ENCODE peak calls at places on chromosome 15, in seven cellular contexts. One of them, this sample, is unnamed.

GRCh38 chr15:26157081-26157480 is 294.0 kb upstream of the ATP10A start:
- DNase-seq in mesenchymal stem cell: no peak
- DNase-seq in neuronal stem cell: no peak
- DNase-seq in H9: no peak
- DNase-seq in H1: no peak
- DNase-seq in mesendoderm: no peak
- DNase-seq in trophoblast cell: no peak
- DNase-seq in this sample: no peak

GRCh38 chr15:53625260-53625659 is 134.2 kb downstream of the WDR72 start:
- DNase-seq in mesenchymal stem cell: no peak
- DNase-seq in neuronal stem cell: peak
- DNase-seq in H9: peak
- DNase-seq in H1: peak
- DNase-seq in mesendoderm: peak
- DNase-seq in trophoblast cell: no peak
- DNase-seq in this sample: no peak

GRCh38 chr15:50450678-50451077 is 26.5 kb downstream of the USP8 start:
- DNase-seq in mesenchymal stem cell: no peak
- DNase-seq in neuronal stem cell: no peak
- DNase-seq in H9: no peak
- DNase-seq in H1: no peak
- DNase-seq in mesendoderm: peak
- DNase-seq in trophoblast cell: peak
- DNase-seq in this sample: no peak

GRCh38 chr15:57355259-57355658 is 21.0 kb upstream of the CGNL1 start:
- DNase-seq in mesenchymal stem cell: no peak
- DNase-seq in neuronal stem cell: no peak
- DNase-seq in H9: peak
- DNase-seq in H1: no peak
- DNase-seq in mesendoderm: peak
- DNase-seq in trophoblast cell: no peak
- DNase-seq in this sample: no peak

GRCh38 chr15:90230071-90230494 is 3.7 kb downstream of the CIB1 start:
- DNase-seq in mesenchymal stem cell: no peak
- DNase-seq in neuronal stem cell: no peak
- DNase-seq in H9: no peak
- DNase-seq in H1: no peak
- DNase-seq in mesendoderm: no peak
- DNase-seq in trophoblast cell: no peak
- DNase-seq in this sample: no peak

GRCh38 chr15:64642875-64643274 is 132.5 kb downstream of the RBPMS2 start:
- DNase-seq in mesenchymal stem cell: no peak
- DNase-seq in neuronal stem cell: no peak
- DNase-seq in H9: no peak
- DNase-seq in H1: no peak
- DNase-seq in mesendoderm: no peak
- DNase-seq in trophoblast cell: no peak
- DNase-seq in this sample: no peak

GRCh38 chr15:39296955-39297354 is 283.9 kb upstream of the THBS1 start:
- DNase-seq in mesenchymal stem cell: no peak
- DNase-seq in neuronal stem cell: no peak
- DNase-seq in H9: no peak
- DNase-seq in H1: no peak
- DNase-seq in mesendoderm: no peak
- DNase-seq in trophoblast cell: no peak
- DNase-seq in this sample: no peak

GRCh38 chr15:90456236-90456635 is 68.2 kb downstream of the IQGAP1 start:
- DNase-seq in mesenchymal stem cell: no peak
- DNase-seq in neuronal stem cell: no peak
- DNase-seq in H9: no peak
- DNase-seq in H1: peak
- DNase-seq in mesendoderm: peak
- DNase-seq in trophoblast cell: no peak
- DNase-seq in this sample: no peak

GRCh38 chr15:67826717-67827560 is 1.6 kb downstream of the SKOR1 start:
- DNase-seq in mesenchymal stem cell: no peak
- DNase-seq in neuronal stem cell: no peak
- DNase-seq in H9: no peak
- DNase-seq in H1: no peak
- DNase-seq in mesendoderm: no peak
- DNase-seq in trophoblast cell: no peak
- DNase-seq in this sample: no peak

GRCh38 chr15:96324900-96325299 is 5.6 kb upstream of the NR2F2 start:
- DNase-seq in mesenchymal stem cell: peak
- DNase-seq in neuronal stem cell: no peak
- DNase-seq in H9: no peak
- DNase-seq in H1: no peak
- DNase-seq in mesendoderm: no peak
- DNase-seq in trophoblast cell: no peak
- DNase-seq in this sample: no peak

GRCh38 chr15:25545017-25545416 is 106.2 kb upstream of the UBE3A start:
- DNase-seq in mesenchymal stem cell: no peak
- DNase-seq in neuronal stem cell: no peak
- DNase-seq in H9: no peak
- DNase-seq in H1: no peak
- DNase-seq in mesendoderm: no peak
- DNase-seq in trophoblast cell: peak
- DNase-seq in this sample: peak

GRCh38 chr15:82571722-82572222 is 31.5 kb upstream of the RPS17 start:
- DNase-seq in mesenchymal stem cell: peak
- DNase-seq in neuronal stem cell: peak
- DNase-seq in H9: peak
- DNase-seq in H1: peak
- DNase-seq in mesendoderm: peak
- DNase-seq in trophoblast cell: no peak
- DNase-seq in this sample: peak

GRCh38 chr15:20646529-20647142 is 105.0 kb upstream of the GOLGA6L6 start:
- DNase-seq in mesenchymal stem cell: no peak
- DNase-seq in neuronal stem cell: no peak
- DNase-seq in H9: no peak
- DNase-seq in H1: no peak
- DNase-seq in mesendoderm: no peak
- DNase-seq in trophoblast cell: peak
- DNase-seq in this sample: no peak

GRCh38 chr15:40249477-40250303 is 10.8 kb downstream of the PAK6 start:
- DNase-seq in mesenchymal stem cell: peak
- DNase-seq in neuronal stem cell: no peak
- DNase-seq in H9: no peak
- DNase-seq in H1: no peak
- DNase-seq in mesendoderm: no peak
- DNase-seq in trophoblast cell: no peak
- DNase-seq in this sample: peak

GRCh38 chr15:26294062-26294689 is 431.0 kb upstream of the ATP10A start:
- DNase-seq in mesenchymal stem cell: no peak
- DNase-seq in neuronal stem cell: peak
- DNase-seq in H9: peak
- DNase-seq in H1: peak
- DNase-seq in mesendoderm: peak
- DNase-seq in trophoblast cell: no peak
- DNase-seq in this sample: no peak

GRCh38 chr15:93515256-93516044 is 426.4 kb upstream of the RGMA start:
- DNase-seq in mesenchymal stem cell: no peak
- DNase-seq in neuronal stem cell: no peak
- DNase-seq in H9: no peak
- DNase-seq in H1: no peak
- DNase-seq in mesendoderm: peak
- DNase-seq in trophoblast cell: no peak
- DNase-seq in this sample: no peak

GRCh38 chr15:62112051-62112450 is 45.3 kb downstream of the C2CD4A start:
- DNase-seq in mesenchymal stem cell: no peak
- DNase-seq in neuronal stem cell: no peak
- DNase-seq in H9: no peak
- DNase-seq in H1: no peak
- DNase-seq in mesendoderm: no peak
- DNase-seq in trophoblast cell: no peak
- DNase-seq in this sample: no peak

GRCh38 chr15:32694222-32694983 is 23.4 kb upstream of the GREM1 start:
- DNase-seq in mesenchymal stem cell: no peak
- DNase-seq in neuronal stem cell: no peak
- DNase-seq in H9: no peak
- DNase-seq in H1: no peak
- DNase-seq in mesendoderm: no peak
- DNase-seq in trophoblast cell: peak
- DNase-seq in this sample: no peak

GRCh38 chr15:72982750-72983149 is 69.5 kb upstream of the NEO1 start:
- DNase-seq in mesenchymal stem cell: no peak
- DNase-seq in neuronal stem cell: no peak
- DNase-seq in H9: no peak
- DNase-seq in H1: no peak
- DNase-seq in mesendoderm: no peak
- DNase-seq in trophoblast cell: no peak
- DNase-seq in this sample: peak

GRCh38 chr15:35393403-35393802 is 152.6 kb downstream of the DPH6 start:
- DNase-seq in mesenchymal stem cell: peak
- DNase-seq in neuronal stem cell: no peak
- DNase-seq in H9: no peak
- DNase-seq in H1: no peak
- DNase-seq in mesendoderm: no peak
- DNase-seq in trophoblast cell: no peak
- DNase-seq in this sample: no peak

GRCh38 chr15:25711164-25711563 is 152.0 kb downstream of the ATP10A start:
- DNase-seq in mesenchymal stem cell: no peak
- DNase-seq in neuronal stem cell: no peak
- DNase-seq in H9: no peak
- DNase-seq in H1: no peak
- DNase-seq in mesendoderm: no peak
- DNase-seq in trophoblast cell: no peak
- DNase-seq in this sample: no peak

GRCh38 chr15:48577495-48577894 is 68.0 kb downstream of the FBN1 start:
- DNase-seq in mesenchymal stem cell: peak
- DNase-seq in neuronal stem cell: no peak
- DNase-seq in H9: no peak
- DNase-seq in H1: no peak
- DNase-seq in mesendoderm: no peak
- DNase-seq in trophoblast cell: no peak
- DNase-seq in this sample: no peak

GRCh38 chr15:75202251-75203016 is 752 bp downstream of the C15orf39 start:
- DNase-seq in mesenchymal stem cell: peak
- DNase-seq in neuronal stem cell: peak
- DNase-seq in H9: peak
- DNase-seq in H1: no peak
- DNase-seq in mesendoderm: peak
- DNase-seq in trophoblast cell: peak
- DNase-seq in this sample: peak

GRCh38 chr15:101353240-101353639 is 58.2 kb upstream of the SNRPA1 start:
- DNase-seq in mesenchymal stem cell: no peak
- DNase-seq in neuronal stem cell: no peak
- DNase-seq in H9: no peak
- DNase-seq in H1: no peak
- DNase-seq in mesendoderm: no peak
- DNase-seq in trophoblast cell: no peak
- DNase-seq in this sample: no peak

GRCh38 chr15:101357885-101358284 is 62.8 kb upstream of the SNRPA1 start:
- DNase-seq in mesenchymal stem cell: no peak
- DNase-seq in neuronal stem cell: no peak
- DNase-seq in H9: no peak
- DNase-seq in H1: no peak
- DNase-seq in mesendoderm: no peak
- DNase-seq in trophoblast cell: no peak
- DNase-seq in this sample: no peak

GRCh38 chr15:101355678-101356464 is 60.8 kb upstream of the SNRPA1 start:
- DNase-seq in mesenchymal stem cell: no peak
- DNase-seq in neuronal stem cell: no peak
- DNase-seq in H9: no peak
- DNase-seq in H1: no peak
- DNase-seq in mesendoderm: no peak
- DNase-seq in trophoblast cell: no peak
- DNase-seq in this sample: no peak

GRCh38 chr15:101357333-101357732 is 62.3 kb upstream of the SNRPA1 start:
- DNase-seq in mesenchymal stem cell: no peak
- DNase-seq in neuronal stem cell: no peak
- DNase-seq in H9: no peak
- DNase-seq in H1: no peak
- DNase-seq in mesendoderm: no peak
- DNase-seq in trophoblast cell: no peak
- DNase-seq in this sample: no peak

DNA sequence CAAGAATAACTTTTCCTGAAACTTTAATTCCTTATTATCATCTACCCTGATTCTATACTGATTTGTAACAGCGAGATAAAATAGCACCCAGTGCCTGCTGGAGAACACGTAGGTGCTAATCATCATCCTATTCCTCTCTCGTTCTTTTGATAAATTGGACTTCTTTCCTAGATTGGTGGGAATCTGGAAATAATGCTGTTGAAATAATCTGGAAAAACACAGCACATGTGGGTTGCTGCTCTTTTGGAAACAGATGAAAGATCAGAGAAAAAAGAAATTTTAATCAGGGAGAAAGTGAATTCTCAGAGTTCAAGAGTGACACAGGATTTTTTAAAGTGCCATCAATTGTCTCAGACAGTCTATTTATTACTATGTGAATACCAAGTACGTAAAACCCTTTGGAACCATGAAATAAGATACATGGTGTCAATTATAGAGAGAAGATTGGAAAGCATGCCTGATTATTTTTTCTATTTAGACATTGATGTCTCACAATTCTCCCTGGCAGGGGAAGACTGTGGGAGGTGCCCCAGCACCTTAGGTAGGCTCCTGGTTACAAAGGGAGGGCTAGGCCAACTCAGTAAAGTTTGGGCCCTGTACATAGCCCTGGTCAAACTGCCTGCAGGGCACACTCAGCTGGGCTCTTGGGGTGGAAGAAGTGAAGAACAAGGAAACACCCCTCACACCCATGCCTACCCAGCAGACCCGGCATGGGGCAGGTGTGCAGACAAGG is 60.0 kb upstream of the SNRPA1 start:
- DNase-seq in mesenchymal stem cell: no peak
- DNase-seq in neuronal stem cell: no peak
- DNase-seq in H9: no peak
- DNase-seq in H1: no peak
- DNase-seq in mesendoderm: no peak
- DNase-seq in trophoblast cell: no peak
- DNase-seq in this sample: no peak
- H2BK120ac ChIP-seq in mesenchymal stem cell: no peak
- H2BK120ac ChIP-seq in neuronal stem cell: no peak
- H2BK120ac ChIP-seq in H9: no peak
- H2BK120ac ChIP-seq in H1: no peak
- H2BK120ac ChIP-seq in mesendoderm: no peak
- H2BK120ac ChIP-seq in trophoblast cell: no peak
- H2BK120ac ChIP-seq in this sample: no peak

GRCh38 chr15:81377871-81378270 is 3.9 kb upstream of the TMC3 start:
- DNase-seq in mesenchymal stem cell: no peak
- DNase-seq in neuronal stem cell: no peak
- DNase-seq in H9: no peak
- DNase-seq in H1: no peak
- DNase-seq in mesendoderm: no peak
- DNase-seq in trophoblast cell: no peak
- DNase-seq in this sample: no peak
- H2BK120ac ChIP-seq in mesenchymal stem cell: no peak
- H2BK120ac ChIP-seq in neuronal stem cell: no peak
- H2BK120ac ChIP-seq in H9: no peak
- H2BK120ac ChIP-seq in H1: no peak
- H2BK120ac ChIP-seq in mesendoderm: no peak
- H2BK120ac ChIP-seq in trophoblast cell: no peak
- H2BK120ac ChIP-seq in this sample: no peak

GRCh38 chr15:101013151-101013550 is 94.0 kb downstream of the LRRK1 start:
- DNase-seq in mesenchymal stem cell: no peak
- DNase-seq in neuronal stem cell: no peak
- DNase-seq in H9: peak
- DNase-seq in H1: no peak
- DNase-seq in mesendoderm: no peak
- DNase-seq in trophoblast cell: no peak
- DNase-seq in this sample: no peak
- H2BK120ac ChIP-seq in mesenchymal stem cell: no peak
- H2BK120ac ChIP-seq in neuronal stem cell: peak
- H2BK120ac ChIP-seq in H9: no peak
- H2BK120ac ChIP-seq in H1: no peak
- H2BK120ac ChIP-seq in mesendoderm: no peak
- H2BK120ac ChIP-seq in trophoblast cell: no peak
- H2BK120ac ChIP-seq in this sample: no peak

GRCh38 chr15:38205502-38206235 is 47.0 kb upstream of the SPRED1 start:
- DNase-seq in mesenchymal stem cell: no peak
- DNase-seq in neuronal stem cell: no peak
- DNase-seq in H9: no peak
- DNase-seq in H1: no peak
- DNase-seq in mesendoderm: no peak
- DNase-seq in trophoblast cell: no peak
- DNase-seq in this sample: no peak
- H2BK120ac ChIP-seq in mesenchymal stem cell: no peak
- H2BK120ac ChIP-seq in neuronal stem cell: no peak
- H2BK120ac ChIP-seq in H9: no peak
- H2BK120ac ChIP-seq in H1: no peak
- H2BK120ac ChIP-seq in mesendoderm: no peak
- H2BK120ac ChIP-seq in trophoblast cell: no peak
- H2BK120ac ChIP-seq in this sample: no peak

This sample was measured in IMR-90.